ENCODE peak calls at places on chromosome 22, in nine cellular contexts. Z is A549, C is cardiac fibroblast, W is AG04450, R is prostate gland, I is heart left ventricle, T is brain microvascular endothelial cell, M is HepG2, A is thoracic aorta. H is an unnamed sample.

GRCh38 chr22:31952459-31952858 is 8.1 kb downstream of the YWHAH start:
- DNase-seq in Z (peak; percentile 28), C (peak; percentile 90), W (peak; percentile 49), R (no peak), I (no peak), T (peak; percentile 83), M (no peak), A (no peak), H (peak; percentile 86)

GRCh38 chr22:23058481-23059336 is 11.6 kb upstream of the GNAZ start:
- DNase-seq in Z (no peak), C (no peak), W (no peak), R (no peak), I (no peak), T (no peak), M (no peak), A (no peak), H (no peak)

GRCh38 chr22:43901976-43902643 is 10.3 kb upstream of the PNPLA5 start:
- DNase-seq in Z (peak; percentile 33), C (peak; percentile 85), W (peak; percentile 67), R (no peak), I (no peak), T (peak; percentile 89), M (no peak), A (no peak), H (peak; percentile 64)

GRCh38 chr22:44525872-44526271 is 27.8 kb upstream of the RTL6 start:
- DNase-seq in Z (no peak), C (no peak), W (no peak), R (no peak), I (no peak), T (no peak), M (no peak), A (no peak), H (no peak)

GRCh38 chr22:44587004-44587793 is 89.2 kb upstream of the RTL6 start:
- DNase-seq in Z (no peak), C (no peak), W (no peak), R (no peak), I (peak; percentile 33), T (no peak), M (no peak), A (no peak), H (no peak)

GRCh38 chr22:43840431-43840830 is 21.9 kb downstream of the SULT4A1 start:
- DNase-seq in Z (no peak), C (no peak), W (no peak), R (no peak), I (peak; percentile 42), T (no peak), M (no peak), A (no peak), H (no peak)

GRCh38 chr22:44979154-44979553 is 30.7 kb downstream of the PHF21B start:
- DNase-seq in Z (no peak), C (no peak), W (no peak), R (no peak), I (no peak), T (no peak), M (no peak), A (no peak), H (no peak)

GRCh38 chr22:48750282-48750681 is 1077.4 kb downstream of the BRD1 start:
- DNase-seq in Z (no peak), C (no peak), W (no peak), R (no peak), I (no peak), T (no peak), M (no peak), A (no peak), H (no peak)

GRCh38 chr22:50576070-50576469 is 2.2 kb downstream of the CPT1B start:
- DNase-seq in Z (peak; percentile 20), C (peak; percentile 48), W (no peak), R (no peak), I (no peak), T (peak; percentile 12), M (peak; percentile 81), A (no peak), H (peak; percentile 71)

GRCh38 chr22:43085658-43086606 is 3.3 kb downstream of the TTLL1 start:
- DNase-seq in Z (no peak), C (no peak), W (no peak), R (no peak), I (no peak), T (no peak), M (no peak), A (no peak), H (no peak)

GRCh38 chr22:40044102-40044869 is 49.5 kb downstream of the FAM83F start:
- DNase-seq in Z (peak; percentile 99), C (peak; percentile 100), W (peak; percentile 99), R (peak; percentile 99), I (peak; percentile 97), T (peak; percentile 99), M (peak; percentile 98), A (peak; percentile 93), H (peak; percentile 100)

GRCh38 chr22:40044870-40045834 is 50.4 kb downstream of the FAM83F start:
- DNase-seq in Z (peak; percentile 17), C (peak; percentile 38), W (no peak), R (no peak), I (peak; percentile 79), T (peak; percentile 11), M (peak; percentile 20), A (no peak), H (no peak)

GRCh38 chr22:40043086-40043485 is 48.3 kb downstream of the FAM83F start:
- DNase-seq in Z (no peak), C (peak; percentile 14), W (no peak), R (peak; percentile 88), I (no peak), T (no peak), M (no peak), A (no peak), H (peak; percentile 70)

GRCh38 chr22:40042312-40042711 is 47.6 kb downstream of the FAM83F start:
- DNase-seq in Z (no peak), C (no peak), W (no peak), R (no peak), I (no peak), T (no peak), M (no peak), A (no peak), H (no peak)

GRCh38 chr22:40043793-40044101 is 49.0 kb downstream of the FAM83F start:
- DNase-seq in Z (no peak), C (no peak), W (no peak), R (no peak), I (no peak), T (no peak), M (no peak), A (no peak), H (no peak)
- TF ChIP-seq CTCF in Z (no peak), C (no peak), W (no peak), R (no peak), I (no peak), T (no peak), M (no peak), A (no peak), H (no peak)

DNA sequence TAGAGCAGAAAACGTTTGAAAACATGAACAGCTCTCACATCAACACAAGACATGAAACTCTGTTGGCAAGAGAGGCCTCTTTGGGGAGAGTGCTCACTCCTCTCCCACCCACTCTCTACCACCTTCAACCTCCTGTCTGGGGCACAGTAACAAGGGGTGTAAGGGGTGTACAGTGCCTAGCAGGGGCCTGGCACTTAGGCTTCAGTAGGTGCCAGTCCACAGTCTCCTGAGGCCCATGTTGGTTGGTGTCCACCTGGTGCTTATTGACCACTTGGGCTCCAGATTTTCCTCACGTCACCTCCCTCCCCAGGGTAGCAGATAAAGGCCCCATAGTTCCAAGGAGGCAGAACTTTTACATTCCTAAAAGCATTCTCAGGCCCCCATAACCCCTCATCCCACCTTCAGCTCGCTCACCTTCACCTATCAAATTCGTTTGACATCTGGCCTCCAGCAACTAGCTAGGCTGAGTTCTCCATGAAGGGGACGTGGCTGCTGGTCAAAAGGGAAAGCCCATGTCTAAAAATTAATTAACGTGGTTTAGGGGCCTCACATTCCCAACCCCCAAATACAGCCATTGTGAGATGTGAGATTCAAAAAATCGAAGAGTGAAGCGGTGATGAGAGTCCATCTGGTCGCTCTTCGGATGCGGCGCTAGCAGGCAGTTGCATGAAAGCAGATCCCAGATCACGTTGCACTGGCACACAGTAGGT is 712 bp upstream of the MED15 start:
- DNase-seq in Z (no peak), C (no peak), W (no peak), R (no peak), I (no peak), T (no peak), M (no peak), A (no peak), H (no peak)
- H3K4me3 ChIP-seq in Z (peak overlapping the region; percentile 85), C (peak overlapping the region; percentile 87), W (peak overlapping the region; percentile 97), R (peak overlapping the region; percentile 65), I (peak overlapping the region; percentile 80), T (peak overlapping the region; percentile 94), M (peak overlapping the region; percentile 94), A (peak overlapping the region; percentile 89), H (peak overlapping the region; percentile 96)

GRCh38 chr22:37659066-37659896 is 758 bp downstream of the PDXP start:
- DNase-seq in Z (no peak), C (peak; percentile 15), W (no peak), R (no peak), I (no peak), T (no peak), M (peak; percentile 73), A (no peak), H (no peak)

GRCh38 chr22:37659897-37660708 is 1.6 kb downstream of the PDXP start:
- DNase-seq in Z (no peak), C (no peak), W (no peak), R (no peak), I (no peak), T (no peak), M (no peak), A (no peak), H (no peak)

GRCh38 chr22:37658133-37659065 is at the start of gene PDXP:
- DNase-seq in Z (peak; percentile 97), C (peak; percentile 100), W (peak; percentile 100), R (peak; percentile 99), I (peak; percentile 99), T (peak; percentile 100), M (peak; percentile 99), A (peak; percentile 97), H (peak; percentile 100)

GRCh38 chr22:37655252-37655563 is 3.3 kb upstream of the PDXP start:
- DNase-seq in Z (no peak), C (no peak), W (no peak), R (no peak), I (no peak), T (no peak), M (no peak), A (no peak), H (no peak)

GRCh38 chr22:37657590-37658132 is 862 bp upstream of the PDXP start:
- DNase-seq in Z (no peak), C (no peak), W (no peak), R (no peak), I (no peak), T (no peak), M (no peak), A (no peak), H (no peak)
- TF ChIP-seq CTCF in Z (no peak), C (no peak), W (no peak), R (no peak), I (no peak), T (no peak), M (no peak), A (no peak), H (no peak)

DNA sequence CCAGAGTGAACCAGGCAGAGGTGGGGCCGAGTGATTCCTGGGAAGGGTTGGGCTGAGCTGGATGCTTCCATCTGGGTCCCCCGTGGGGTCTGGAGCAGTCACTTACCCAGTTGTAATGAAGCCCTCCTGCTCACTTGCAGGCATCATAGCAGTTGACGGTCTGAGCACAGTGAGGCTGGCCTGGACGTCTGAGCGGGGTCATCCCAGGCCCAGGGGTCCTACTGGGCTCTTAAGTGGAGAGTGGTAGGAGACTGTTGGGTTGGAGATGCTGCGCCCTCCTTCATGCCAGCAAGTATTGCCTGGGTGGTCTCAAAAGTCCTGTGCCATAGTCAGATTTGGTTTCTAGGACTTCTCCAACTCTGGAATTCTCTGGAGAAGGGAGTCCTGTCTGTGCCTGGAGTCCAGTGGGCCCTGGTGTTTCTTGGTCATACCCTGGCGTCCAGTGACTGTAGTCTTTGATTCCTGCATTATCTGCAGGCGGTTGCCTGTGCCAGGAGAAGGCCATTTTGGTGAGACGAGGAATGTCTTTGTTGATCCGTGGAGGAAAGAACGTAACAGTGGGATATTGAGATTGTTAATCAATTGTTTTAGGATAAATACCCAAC is 82.3 kb downstream of the TBC1D22A start:
- DNase-seq in Z (no peak), C (no peak), W (no peak), R (no peak), I (no peak), T (no peak), M (no peak), A (no peak), H (no peak)
- H3K4me3 ChIP-seq in Z (no peak overlapping the region), C (no peak overlapping the region), W (no peak overlapping the region), R (no peak overlapping the region), I (peak overlapping the region; percentile 3), T (no peak overlapping the region), M (no peak overlapping the region), A (peak overlapping the region; percentile 32), H (peak overlapping the region; percentile 34)